ENCODE peak calls at places on chromosome 11, in four cellular contexts. I is mammary epithelial cell, Y is ovary, E is WTC11. F is an unnamed sample.

GRCh38 chr11:1760351-1761109 is 3.2 kb downstream of the CTSD start:
- DNase-seq in I (no peak), Y (peak; percentile 43), E (no peak), F (no peak)

GRCh38 chr11:27716216-27716615 is 16.0 kb upstream of the BDNF start:
- DNase-seq in I (no peak), Y (no peak), E (no peak), F (no peak)

GRCh38 chr11:108654994-108655631 is 9.8 kb upstream of the DDX10 start:
- DNase-seq in I (peak; percentile 46), Y (peak; percentile 24), E (peak; percentile 38), F (peak; percentile 54)

GRCh38 chr11:12287009-12287373 is 90.4 kb upstream of the PARVA start:
- DNase-seq in I (peak; percentile 78), Y (no peak), E (no peak), F (peak; percentile 87)

GRCh38 chr11:70674605-70675004 is 276.3 kb downstream of the CTTN start:
- DNase-seq in I (no peak), Y (no peak), E (no peak), F (no peak)

GRCh38 chr11:78020248-78020647 is 2.8 kb downstream of the KCTD14 start:
- DNase-seq in I (no peak), Y (no peak), E (no peak), F (no peak)

GRCh38 chr11:86800076-86800955 is at the start of gene PRSS23:
- DNase-seq in I (peak; percentile 57), Y (peak; percentile 79), E (peak; percentile 71), F (peak; percentile 70)

GRCh38 chr11:44311339-44312261 is 1.7 kb upstream of the ALX4 start:
- DNase-seq in I (no peak), Y (no peak), E (no peak), F (no peak)

GRCh38 chr11:120052196-120052775 is 85.6 kb downstream of the TRIM29 start:
- DNase-seq in I (no peak), Y (no peak), E (no peak), F (no peak)

GRCh38 chr11:38384568-38384967 is 1786.5 kb upstream of the RAG2 start:
- DNase-seq in I (peak; percentile 75), Y (no peak), E (no peak), F (no peak)

GRCh38 chr11:33344611-33345010 is 87.4 kb downstream of the HIPK3 start:
- DNase-seq in I (no peak), Y (no peak), E (no peak), F (no peak)

GRCh38 chr11:64726211-64726641 is 3.2 kb upstream of the NRXN2 start:
- DNase-seq in I (no peak), Y (no peak), E (no peak), F (no peak)

GRCh38 chr11:72591785-72592490 is 82.3 kb downstream of the PDE2A start:
- DNase-seq in I (no peak), Y (no peak), E (no peak), F (no peak)

GRCh38 chr11:99068832-99069231 is 48.1 kb downstream of the CNTN5 start:
- DNase-seq in I (peak; percentile 1), Y (no peak), E (no peak), F (no peak)

GRCh38 chr11:68302256-68303054 is 9.9 kb upstream of the LRP5 start:
- DNase-seq in I (peak; percentile 87), Y (no peak), E (no peak), F (no peak)

GRCh38 chr11:47175746-47176327 is 842 bp downstream of the ARFGAP2 start:
- DNase-seq in I (peak; percentile 37), Y (no peak), E (no peak), F (no peak)

GRCh38 chr11:122107045-122107444 is 9.0 kb downstream of the BLID start:
- DNase-seq in I (no peak), Y (no peak), E (no peak), F (no peak)

GRCh38 chr11:81644239-81644840 is 1089.3 kb downstream of the FAM181B start:
- DNase-seq in I (peak; percentile 51), Y (no peak), E (peak; percentile 12), F (peak; percentile 56)

GRCh38 chr11:110979696-110980095 is 265.8 kb upstream of the POU2AF2 start:
- DNase-seq in I (peak; percentile 46), Y (no peak), E (no peak), F (no peak)

GRCh38 chr11:116037851-116038250 is 533.6 kb upstream of the CADM1 start:
- DNase-seq in I (no peak), Y (no peak), E (no peak), F (no peak)

GRCh38 chr11:123187670-123188507 is 7.2 kb downstream of the CLMP start:
- DNase-seq in I (peak; percentile 33), Y (no peak), E (no peak), F (no peak)

GRCh38 chr11:34587282-34587677 is 33.6 kb upstream of the EHF start:
- DNase-seq in I (no peak), Y (no peak), E (no peak), F (no peak)

GRCh38 chr11:47415949-47416472 is 7.6 kb downstream of the SLC39A13 start:
- DNase-seq in I (peak; percentile 87), Y (peak; percentile 87), E (no peak), F (peak; percentile 40)

GRCh38 chr11:117998664-117999353 is 12.6 kb downstream of the IL10RA start:
- DNase-seq in I (no peak), Y (no peak), E (no peak), F (no peak)

GRCh38 chr11:32138902-32139301 is 48.0 kb downstream of the RCN1 start:
- DNase-seq in I (no peak), Y (no peak), E (no peak), F (no peak)

GRCh38 chr11:78253797-78254196 is 65.1 kb downstream of the USP35 start:
- DNase-seq in I (no peak), Y (no peak), E (no peak), F (no peak)

GRCh38 chr11:69880041-69880802 is 61.0 kb upstream of the FGF3 start:
- DNase-seq in I (no peak), Y (no peak), E (no peak), F (no peak)

GRCh38 chr11:91742155-91742554 is 482.5 kb upstream of the FAT3 start:
- DNase-seq in I (no peak), Y (no peak), E (no peak), F (no peak)

F was measured in A549.